ENCODE peak calls at places on chromosomes 7 and 10, in six cellular contexts. F is suprapubic skin, T is tibial nerve, J is stomach, R is ovary, P is Peyer's patch. Z is an unnamed sample. For H3K4me1, the result is how much of the 10 kb centered on the place peaks cover.

GRCh38 chr7:132750056-132750455 is 173.8 kb upstream of the PLXNA4 start:
- DNase-seq in F (no peak), P (no peak), J (no peak), T (no peak), R (no peak), Z (no peak)

GRCh38 chr7:33062023-33062781 is at the start of gene NT5C3A:
- DNase-seq in T (peak), R (peak), F (peak), J (peak), P (no peak), Z (peak)

GRCh38 chr10:71262027-71262426 is 49.7 kb downstream of the UNC5B start:
- DNase-seq in F (no peak), T (no peak), P (no peak), R (no peak), J (no peak), Z (no peak)

GRCh38 chr10:30384791-30385201 is 35.7 kb upstream of the MTPAP start:
- DNase-seq in J (no peak), T (no peak), P (no peak), F (no peak), R (no peak), Z (no peak)

GRCh38 chr10:851891-852290 is 79.6 kb downstream of the LARP4B start:
- DNase-seq in R (no peak), F (no peak), T (no peak), P (no peak), J (no peak), Z (no peak)

GRCh38 chr10:101495324-101495925 is 92.6 kb downstream of the POLL start:
- DNase-seq in R (no peak), T (no peak), J (no peak), P (no peak), F (no peak), Z (no peak)

GRCh38 chr7:29394321-29394720 is 169.3 kb upstream of the PRR15 start:
- DNase-seq in T (no peak), R (no peak), P (no peak), J (no peak), F (no peak), Z (no peak)

GRCh38 chr10:59807629-59808620 is 54.7 kb upstream of the MRLN start:
- DNase-seq in F (no peak), R (no peak), J (no peak), T (no peak), P (no peak), Z (peak)

GRCh38 chr7:140330128-140330527 is 68.2 kb downstream of the SLC37A3 start:
- DNase-seq in F (no peak), P (no peak), J (no peak), R (no peak), T (no peak), Z (no peak)

GRCh38 chr7:19670806-19671205 is 38.0 kb downstream of the POLR1F start:
- DNase-seq in J (no peak), F (no peak), P (no peak), T (no peak), R (no peak), Z (no peak)

GRCh38 chr10:132900211-132900756 is 42.1 kb downstream of the CFAP46 start:
- DNase-seq in F (no peak), R (peak), J (no peak), P (no peak), T (no peak), Z (no peak)

GRCh38 chr10:131253931-131254865 is 57.3 kb downstream of the TCERG1L start:
- DNase-seq in T (no peak), F (no peak), J (no peak), R (no peak), P (peak), Z (no peak)

GRCh38 chr10:58013406-58013805 is 254.3 kb downstream of the IPMK start:
- DNase-seq in F (no peak), P (no peak), R (no peak), T (no peak), J (no peak), Z (no peak)

GRCh38 chr10:13331641-13332040 is 16.5 kb downstream of the SEPHS1 start:
- DNase-seq in R (no peak), F (no peak), J (no peak), T (no peak), P (no peak), Z (no peak)

GRCh38 chr7:54969190-54969967 is 49.4 kb upstream of the EGFR start:
- DNase-seq in R (no peak), T (no peak), F (no peak), P (no peak), J (no peak), Z (no peak)
- H3K27ac ChIP-seq in R (no peak), T (no peak), F (no peak), P (no peak), J (no peak), Z (no peak)

GRCh38 chr7:150325110-150325611 is 1.8 kb upstream of the ACTR3C start:
- DNase-seq in J (no peak), F (no peak), P (no peak), T (no peak), R (peak), Z (no peak)

GRCh38 chr7:150322833-150323681 is at the start of the genes ACTR3C and LRRC61:
- DNase-seq in J (peak), T (no peak), F (no peak), P (peak), R (peak), Z (no peak)

GRCh38 chr7:150325901-150326300 is 2.6 kb upstream of the ACTR3C start:
- DNase-seq in P (no peak), F (no peak), T (no peak), J (no peak), R (no peak), Z (no peak)

GRCh38 chr7:150323682-150324365 is 479 bp upstream of the ACTR3C start:
- DNase-seq in R (peak), J (no peak), F (no peak), P (no peak), T (no peak), Z (no peak)

GRCh38 chr7:150324366-150324961 is 1.1 kb upstream of the ACTR3C start:
- DNase-seq in T (no peak), P (no peak), F (no peak), J (no peak), R (peak), Z (no peak)
- TF ChIP-seq POLR2A in T (no peak), P (no peak), F (no peak), J (no peak), R (no peak), Z (no peak)

GRCh38 chr10:75402486-75403143 is 1.1 kb upstream of the ZNF503 start:
- DNase-seq in R (peak), T (no peak), F (no peak), P (peak), J (peak), Z (peak)
- H3K4me1 ChIP-seq in R (under half), T (under half), F (under half), P (under half), J (half or more), Z (under half)

GRCh38 chr7:106447318-106447847 is 162.6 kb upstream of the NAMPT start:
- DNase-seq in J (no peak), F (no peak), P (no peak), R (no peak), T (no peak), Z (no peak)
- H3K27ac ChIP-seq in J (no peak), F (no peak), P (no peak), R (no peak), T (no peak), Z (no peak)

Z was measured in gastrocnemius medialis.